ENCODE peak calls at places on chromosomes 13 and 19, in seven cellular contexts. X is pancreas; S is stimulated activated effector memory CD8-positive, alpha-beta T cell treated with anti-CD3 and anti-CD28 coated beads, Interleukin-12 subunit alpha, Interleukin-12 subunit beta, amount 100 ng/mL, for 72 hours; M is activated T-cell treated with anti-CD3 and anti-CD28 coated beads, Interleukin-2, amount 50 U/mL, for 4 hours; T is T-helper 17 cell; I is activated CD4-positive, CD25-positive, alpha-beta regulatory T cell treated with anti-CD3 and anti-CD28 coated beads, Interleukin-2, amount 50 U/mL, for 24 hours; C is heart right ventricle. G is an unnamed sample.

GRCh38 chr19:17220207-17220758 is 5.1 kb downstream of the USE1 start:
- ATAC-seq in X (no peak), S (peak), M (no peak), T (no peak), I (no peak), C (no peak), G (no peak)

GRCh38 chr13:35549481-35549880 is 73.0 kb upstream of the MAB21L1 start:
- ATAC-seq in X (no peak), S (no peak), M (no peak), T (no peak), I (no peak), C (peak), G (no peak)

GRCh38 chr13:107373551-107373950 is 805.6 kb upstream of the ARGLU1 start:
- ATAC-seq in X (peak), S (no peak), M (no peak), T (no peak), I (no peak), C (no peak), G (no peak)

GRCh38 chr19:38277969-38278680 is 13.8 kb downstream of the SPINT2 start:
- ATAC-seq in X (peak), S (no peak), M (no peak), T (no peak), I (no peak), C (peak), G (no peak)

GRCh38 chr13:21100994-21101757 is 39.8 kb upstream of the LATS2 start:
- ATAC-seq in X (no peak), S (no peak), M (no peak), T (no peak), I (no peak), C (no peak), G (no peak)

GRCh38 chr19:813359-814107 is 8.2 kb downstream of the PLPPR3 start:
- ATAC-seq in X (peak), S (no peak), M (no peak), T (no peak), I (no peak), C (no peak), G (peak)

GRCh38 chr19:48934837-48935236 is 1.3 kb downstream of the DHDH start:
- ATAC-seq in X (no peak), S (no peak), M (no peak), T (no peak), I (no peak), C (no peak), G (no peak)

GRCh38 chr13:114124921-114125320 is 7.5 kb downstream of the RASA3 start:
- ATAC-seq in X (no peak), S (peak), M (peak), T (peak), I (peak), C (no peak), G (no peak)

GRCh38 chr19:11735375-11735774 is 3.4 kb downstream of the ZNF823 start:
- ATAC-seq in X (no peak), S (no peak), M (no peak), T (no peak), I (no peak), C (no peak), G (no peak)

GRCh38 chr13:110250258-110250891 is 56.6 kb downstream of the COL4A1 start:
- ATAC-seq in X (peak), S (no peak), M (no peak), T (no peak), I (no peak), C (peak), G (no peak)

GRCh38 chr13:41554626-41555386 is 97.5 kb downstream of the RGCC start:
- ATAC-seq in X (no peak), S (peak), M (peak), T (no peak), I (peak), C (no peak), G (peak)

G was measured in stimulated activated memory B cell treated with anti-CD40 and anti-IgM and Interleukin-4, amounts not matched to agents 10 μg/mL and 1 μg/mL and 100 μg/mL, for 72 hours.